ENCODE peak calls at places on chromosome 19, in ten cellular contexts. M, D, O, J, T, N, U, Z, E and L are unnamed samples.

GRCh38 chr19:1507192-1507660 is 5.6 kb downstream of the ADAMTSL5 start:
- DNase-seq in M (no peak), D (no peak), O (no peak), J (no peak), T (no peak), N (no peak), U (no peak), Z (no peak), E (no peak), L (no peak)

GRCh38 chr19:39308531-39309304 is 11.9 kb downstream of the LRFN1 start:
- DNase-seq in M (peak; percentile 94), D (no peak), O (no peak), J (no peak), T (no peak), N (no peak), U (no peak), Z (no peak), E (no peak), L (no peak)

GRCh38 chr19:40588110-40588854 is 11.6 kb downstream of the SHKBP1 start:
- DNase-seq in M (peak; percentile 43), D (peak; percentile 71), O (no peak), J (no peak), T (no peak), N (no peak), U (no peak), Z (no peak), E (peak; percentile 71), L (no peak)

GRCh38 chr19:21084343-21084742 is 2.3 kb downstream of the ZNF714 start:
- DNase-seq in M (no peak), D (peak; percentile 13), O (no peak), J (no peak), T (peak; percentile 88), N (no peak), U (no peak), Z (no peak), E (peak; percentile 58), L (no peak)

GRCh38 chr19:34960103-34960805 is 3.8 kb downstream of the ZNF792 start:
- DNase-seq in M (no peak), D (peak; percentile 99), O (no peak), J (no peak), T (no peak), N (no peak), U (no peak), Z (no peak), E (peak; percentile 75), L (no peak)

GRCh38 chr19:17902701-17903100 is 30.1 kb upstream of the CCDC124 start:
- DNase-seq in M (no peak), D (peak; percentile 28), O (no peak), J (no peak), T (no peak), N (peak; percentile 42), U (no peak), Z (no peak), E (peak; percentile 77), L (no peak)

GRCh38 chr19:48757741-48758144 is 2.4 kb downstream of the FGF21 start:
- DNase-seq in M (no peak), D (no peak), O (no peak), J (no peak), T (no peak), N (no peak), U (no peak), Z (no peak), E (no peak), L (no peak)

GRCh38 chr19:46994141-46994686 is 25.4 kb upstream of the NPAS1 start:
- DNase-seq in M (no peak), D (no peak), O (no peak), J (no peak), T (no peak), N (no peak), U (no peak), Z (no peak), E (no peak), L (no peak)

GRCh38 chr19:50461066-50461875 is 15.0 kb upstream of the EMC10 start:
- DNase-seq in M (peak; percentile 90), D (peak; percentile 69), O (peak; percentile 38), J (no peak), T (peak; percentile 69), N (peak; percentile 44), U (peak; percentile 65), Z (no peak), E (peak; percentile 65), L (peak; percentile 13)

GRCh38 chr19:17624314-17624991 is 63.7 kb downstream of the UNC13A start:
- DNase-seq in M (no peak), D (no peak), O (no peak), J (no peak), T (no peak), N (no peak), U (no peak), Z (no peak), E (no peak), L (no peak)

GRCh38 chr19:41323023-41323422 is 13.1 kb downstream of the CCDC97 start:
- DNase-seq in M (peak; percentile 61), D (no peak), O (no peak), J (no peak), T (no peak), N (no peak), U (peak; percentile 57), Z (no peak), E (peak; percentile 87), L (no peak)

GRCh38 chr19:54882758-54883157 is 8.7 kb downstream of the FCAR start:
- DNase-seq in M (no peak), D (peak; percentile 37), O (no peak), J (no peak), T (no peak), N (no peak), U (no peak), Z (no peak), E (no peak), L (no peak)

GRCh38 chr19:55383789-55384575 is at the start of gene TMEM238:
- DNase-seq in M (peak; percentile 85), D (no peak), O (no peak), J (no peak), T (no peak), N (peak; percentile 31), U (peak; percentile 69), Z (no peak), E (peak; percentile 74), L (no peak)

GRCh38 chr19:15937771-15938170 is 3.4 kb upstream of the CYP4F11 start:
- DNase-seq in M (no peak), D (no peak), O (no peak), J (no peak), T (no peak), N (no peak), U (no peak), Z (no peak), E (no peak), L (no peak)

GRCh38 chr19:54096642-54097106 is 3.9 kb downstream of the OSCAR start:
- DNase-seq in M (peak; percentile 77), D (peak; percentile 25), O (no peak), J (no peak), T (peak; percentile 15), N (peak; percentile 20), U (no peak), Z (no peak), E (peak; percentile 48), L (no peak)

GRCh38 chr19:23762884-23763711 is 4.4 kb upstream of the ZNF681 start:
- DNase-seq in M (peak; percentile 95), D (no peak), O (peak; percentile 58), J (peak; percentile 69), T (peak; percentile 39), N (peak; percentile 4), U (peak; percentile 93), Z (peak; percentile 29), E (peak; percentile 47), L (peak; percentile 30)

GRCh38 chr19:44988896-44989563 is 12.2 kb upstream of the RELB start:
- DNase-seq in M (peak; percentile 92), D (peak; percentile 43), O (peak; percentile 29), J (peak; percentile 43), T (no peak), N (peak; percentile 50), U (peak; percentile 87), Z (no peak), E (peak; percentile 73), L (no peak)

GRCh38 chr19:30719991-30720329 is 347.8 kb downstream of the ZNF536 start:
- DNase-seq in M (peak; percentile 70), D (no peak), O (no peak), J (no peak), T (no peak), N (no peak), U (peak; percentile 52), Z (no peak), E (peak; percentile 1), L (no peak)